ENCODE peak calls at places on chromosomes 7 and 10, in nine cellular contexts. I is GM12878, H is HepG2, M is SK-N-SH, N is transverse colon, Y is tibial nerve, A is ovary, O is suprapubic skin, U is A549. L is an unnamed sample.
A peak's percentile ranks its signal among the peaks of the same experiment; 100 is the strongest.

GRCh38 chr10:31017534-31018361 is 13.9 kb downstream of the ZNF438 start:
- DNase-seq in I (no peak), H (no peak), M (no peak), N (no peak), Y (no peak), A (no peak), O (no peak), U (no peak), L (no peak)

GRCh38 chr7:78171398-78171797 is 372.8 kb downstream of the PHTF2 start:
- DNase-seq in I (no peak), H (no peak), M (no peak), N (no peak), Y (no peak), A (no peak), O (no peak), U (no peak), L (no peak)

GRCh38 chr10:121935702-121936101 is 7.9 kb upstream of the ATE1 start:
- DNase-seq in I (no peak), H (peak; percentile 96), M (peak; percentile 27), N (peak; percentile 76), Y (no peak), A (no peak), O (no peak), U (peak; percentile 91), L (peak; percentile 42)

GRCh38 chr10:86962981-86963310 is 4.5 kb downstream of the SNCG start:
- DNase-seq in I (no peak), H (no peak), M (no peak), N (no peak), Y (no peak), A (no peak), O (peak; percentile 54), U (no peak), L (no peak)

GRCh38 chr10:75209325-75210192 is 1.0 kb upstream of the VDAC2 start:
- DNase-seq in I (peak; percentile 40), H (no peak), M (peak; percentile 76), N (peak; percentile 81), Y (peak; percentile 63), A (peak; percentile 80), O (peak; percentile 92), U (peak; percentile 79), L (peak; percentile 79)

GRCh38 chr10:3400368-3400767 is 227.8 kb upstream of the PITRM1 start:
- DNase-seq in I (no peak), H (no peak), M (no peak), N (no peak), Y (no peak), A (no peak), O (no peak), U (no peak), L (no peak)

GRCh38 chr7:105989686-105990085 is 26.6 kb downstream of the CDHR3 start:
- DNase-seq in I (no peak), H (no peak), M (no peak), N (no peak), Y (no peak), A (no peak), O (no peak), U (no peak), L (no peak)

GRCh38 chr10:47166405-47166777 is 133.6 kb upstream of the GDF10 start:
- DNase-seq in I (no peak), H (no peak), M (no peak), N (no peak), Y (no peak), A (no peak), O (no peak), U (no peak), L (no peak)

GRCh38 chr10:69861251-69862240 is 59.8 kb downstream of the COL13A1 start:
- DNase-seq in I (no peak), H (peak; percentile 34), M (no peak), N (no peak), Y (peak; percentile 9), A (no peak), O (no peak), U (peak; percentile 59), L (no peak)

DNA sequence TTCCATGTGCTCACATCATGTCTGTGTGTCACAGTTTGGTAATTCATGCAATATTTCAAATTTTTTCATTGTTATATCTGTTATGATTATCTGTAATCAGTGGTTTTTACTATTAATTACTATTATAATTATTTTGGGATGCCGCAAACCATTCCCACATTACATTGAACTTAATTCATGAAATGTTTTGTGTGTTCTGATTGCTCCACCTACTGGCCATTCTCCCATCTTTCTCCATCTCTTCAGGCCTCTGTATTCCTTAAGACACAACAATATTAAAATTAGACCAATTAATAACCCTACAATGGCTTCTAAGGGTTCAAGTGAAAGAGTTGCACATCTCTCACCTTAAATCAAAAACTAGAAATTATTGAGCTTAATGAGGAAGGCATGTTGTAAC is 398.5 kb downstream of the PCDH15 start:
- DNase-seq in I (no peak), H (peak; percentile 11), M (peak; percentile 1), N (no peak), Y (no peak), A (no peak), O (no peak), U (peak; percentile 19), L (no peak)
- TF ChIP-seq CTCF in I (peak; percentile 44), H (peak; percentile 41), M (peak; percentile 61), N (no peak), Y (no peak), A (no peak), O (no peak), U (peak; percentile 26), L (no peak)

GRCh38 chr10:12299222-12299973 is 49.9 kb upstream of the CAMK1D start:
- DNase-seq in I (no peak), H (no peak), M (no peak), N (no peak), Y (no peak), A (no peak), O (no peak), U (no peak), L (peak; percentile 33)
- TF ChIP-seq EP300 in I (no peak), H (no peak), M (no peak), N (no peak), Y (no peak), A (no peak), O (no peak), U (no peak), L (no peak)

DNA sequence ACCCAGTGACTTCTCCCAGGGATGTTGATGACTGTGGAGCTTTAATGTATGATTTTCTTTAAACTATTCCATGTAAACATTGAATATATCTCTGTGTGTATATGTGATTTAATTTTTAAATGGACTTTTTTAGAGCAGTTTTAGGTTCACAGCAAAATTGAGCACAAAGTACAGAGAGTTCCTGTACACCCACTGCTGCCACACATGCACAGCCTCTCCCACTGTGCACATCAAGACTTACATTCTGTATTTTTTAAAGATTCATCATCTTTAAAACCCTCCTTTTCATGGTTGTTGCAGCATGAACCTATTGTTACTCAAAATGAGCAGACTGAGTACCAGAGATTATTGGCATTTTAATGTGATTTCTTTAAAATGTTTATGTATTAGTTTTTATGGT is 51.3 kb downstream of the WIPF3 start:
- DNase-seq in I (no peak), H (no peak), M (no peak), N (no peak), Y (no peak), A (no peak), O (no peak), U (no peak), L (no peak)
- TF ChIP-seq CTCF in I (no peak), H (no peak), M (no peak), N (no peak), Y (no peak), A (no peak), O (no peak), U (no peak), L (no peak)

DNA sequence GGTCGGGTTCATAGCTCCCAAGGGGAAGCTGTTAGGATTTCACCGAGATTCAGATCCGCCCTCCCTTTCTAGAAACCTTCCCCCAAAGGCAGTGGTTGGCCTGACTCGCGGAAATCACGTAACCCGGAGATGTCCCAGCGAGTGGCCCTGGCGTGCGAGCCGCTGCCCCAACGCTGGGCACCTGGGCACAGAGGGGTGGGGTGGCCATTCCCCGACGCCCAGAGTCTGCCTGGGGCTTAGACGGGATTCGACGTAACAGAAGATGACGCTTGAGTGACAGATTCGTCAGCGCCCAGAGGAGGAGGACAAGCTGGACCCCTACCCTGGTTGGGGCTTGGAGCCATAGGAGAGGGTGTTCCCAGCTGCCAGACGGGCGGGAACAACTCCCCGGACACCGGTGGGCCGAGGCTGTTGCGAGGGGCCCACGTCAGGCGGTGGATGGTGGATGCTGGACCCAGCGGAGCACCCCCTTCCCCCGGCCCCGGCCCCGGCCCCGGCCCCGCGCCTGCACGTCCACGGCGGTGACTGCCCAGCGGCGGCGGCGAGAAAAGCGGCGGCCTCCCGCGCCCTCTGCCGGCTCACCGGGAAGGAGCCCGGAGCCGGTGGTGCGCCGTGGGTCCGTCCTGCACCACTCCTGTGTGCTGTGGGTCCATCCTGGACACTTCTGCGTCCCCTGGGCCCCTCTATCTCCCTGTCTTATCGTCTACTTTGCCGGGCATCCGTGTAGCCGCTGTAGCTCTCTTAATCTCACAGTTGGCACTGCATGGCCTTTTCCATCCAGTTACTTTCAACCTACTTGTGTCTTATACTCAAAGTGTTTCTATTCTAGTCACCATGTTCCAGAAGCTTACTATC is 35.4 kb upstream of the KNDC1 start:
- DNase-seq in I (no peak), H (no peak), M (peak; percentile 84), N (peak; percentile 8), Y (no peak), A (no peak), O (peak; percentile 49), U (peak; percentile 47), L (peak; percentile 53)
- TF ChIP-seq EP300 in I (no peak), H (no peak), M (no peak), N (no peak), Y (no peak), A (no peak), O (no peak), U (no peak), L (no peak)

GRCh38 chr7:97130417-97131139 is 13.1 kb downstream of the SDHAF3 start:
- DNase-seq in I (no peak), H (no peak), M (no peak), N (no peak), Y (no peak), A (no peak), O (no peak), U (no peak), L (no peak)
- TF ChIP-seq CTCF in I (no peak), H (no peak), M (no peak), N (no peak), Y (no peak), A (no peak), O (no peak), U (no peak), L (no peak)

DNA sequence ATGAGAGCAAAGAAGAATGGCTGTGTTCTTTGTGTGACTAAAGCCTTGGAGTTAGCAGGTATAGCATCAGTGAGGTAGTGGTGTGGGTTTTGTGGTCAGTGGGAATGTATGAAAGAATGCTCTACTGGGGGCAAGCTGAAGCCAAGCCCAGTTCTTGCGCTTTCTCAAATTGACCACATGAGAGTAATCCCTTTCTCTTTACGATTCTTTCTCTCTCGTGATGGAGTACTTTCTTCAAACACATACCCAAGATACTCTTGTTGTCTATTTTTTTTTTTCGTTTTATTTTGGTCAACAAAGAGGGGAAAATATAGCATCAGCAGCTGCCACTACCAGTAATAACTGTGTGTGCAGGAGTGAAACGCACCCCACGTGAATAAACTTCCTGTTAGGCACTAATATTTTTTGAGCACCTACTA is 8.4 kb upstream of the PANK1 start:
- DNase-seq in I (peak; percentile 65), H (peak; percentile 74), M (no peak), N (no peak), Y (no peak), A (no peak), O (no peak), U (no peak), L (no peak)
- TF ChIP-seq EP300 in I (peak; percentile 84), H (no peak), M (no peak), N (no peak), Y (no peak), A (no peak), O (no peak), U (no peak), L (no peak)

GRCh38 chr10:127715782-127716378 is 21.1 kb upstream of the FOXI2 start:
- DNase-seq in I (no peak), H (peak; percentile 39), M (peak; percentile 32), N (no peak), Y (no peak), A (no peak), O (no peak), U (peak; percentile 28), L (no peak)
- TF ChIP-seq CTCF in I (peak; percentile 49), H (peak; percentile 48), M (peak; percentile 51), N (peak; percentile 27), Y (peak; percentile 29), A (peak; percentile 17), O (peak; percentile 23), U (peak; percentile 62), L (no peak)

L was measured in stomach.